ENCODE peak calls at places on chromosomes 16 and 17, in eight cellular contexts. D is fibroblast of pulmonary artery; C is ascending aorta; Q is brain microvascular endothelial cell; U is PC-9; K is naive thymus-derived CD4-positive, alpha-beta T cell; G is Caco-2; N is fibroblast of villous mesenchyme. H is an unnamed sample.

GRCh38 chr17:7717756-7718350 is 309 bp downstream of the DNAH2 start:
- DNase-seq in N (no peak), D (peak), Q (no peak), C (no peak), U (no peak), K (peak), G (no peak), H (no peak)

GRCh38 chr17:65557349-65558310 is 3.8 kb downstream of the AXIN2 start:
- DNase-seq in N (no peak), G (peak), U (no peak), C (no peak), K (peak), Q (no peak), D (peak), H (peak)

GRCh38 chr17:75844530-75845057 is 390 bp upstream of the UNC13D start:
- DNase-seq in G (peak), C (no peak), Q (no peak), K (no peak), U (peak), D (no peak), N (no peak), H (no peak)

GRCh38 chr17:70905796-70906195 is 736.5 kb downstream of the KCNJ2 start:
- DNase-seq in C (peak), Q (peak), K (no peak), D (peak), G (no peak), U (no peak), N (peak), H (no peak)

GRCh38 chr16:22969567-22969966 is 155.6 kb downstream of the HS3ST2 start:
- DNase-seq in K (no peak), N (no peak), D (no peak), Q (no peak), C (no peak), G (no peak), U (peak), H (no peak)

GRCh38 chr16:86668136-86668535 is 89.8 kb downstream of the FOXL1 start:
- DNase-seq in C (no peak), G (no peak), N (peak), D (peak), K (no peak), Q (peak), U (no peak), H (peak)

GRCh38 chr16:67215690-67216089 is 11.2 kb upstream of the TMEM208 start:
- DNase-seq in K (no peak), N (no peak), C (no peak), U (no peak), G (no peak), D (no peak), Q (no peak), H (no peak)

GRCh38 chr17:48608921-48609505 is 1.8 kb downstream of the HOXB7 start:
- DNase-seq in K (no peak), N (no peak), Q (no peak), C (no peak), U (no peak), D (no peak), G (no peak), H (no peak)

GRCh38 chr16:75527825-75528299 is 8.0 kb downstream of the CHST5 start:
- DNase-seq in N (no peak), U (no peak), Q (no peak), C (no peak), K (no peak), G (peak), D (no peak), H (no peak)

GRCh38 chr17:4110152-4110551 is 32.7 kb downstream of the ZZEF1 start:
- DNase-seq in U (no peak), C (no peak), Q (no peak), N (peak), D (peak), G (no peak), K (no peak), H (peak)

GRCh38 chr17:71899317-71899716 is 221.5 kb upstream of the SOX9 start:
- DNase-seq in D (peak), C (no peak), G (no peak), N (no peak), U (no peak), Q (peak), K (no peak), H (no peak)

GRCh38 chr17:56899403-56899802 is 14.4 kb downstream of the TRIM25 start:
- DNase-seq in D (no peak), G (no peak), K (no peak), C (no peak), N (no peak), Q (no peak), U (no peak), H (no peak)

GRCh38 chr17:41793749-41794602 is 7.5 kb upstream of the JUP start:
- DNase-seq in U (no peak), K (no peak), D (peak), Q (no peak), G (peak), C (no peak), N (peak), H (no peak)

GRCh38 chr16:25007284-25007984 is 7.7 kb downstream of the ARHGAP17 start:
- DNase-seq in D (peak), U (no peak), G (no peak), Q (peak), K (no peak), N (no peak), C (no peak), H (no peak)

GRCh38 chr17:6408271-6408670 is 26.6 kb downstream of the AIPL1 start:
- DNase-seq in U (no peak), N (no peak), C (no peak), D (no peak), Q (no peak), G (no peak), K (no peak), H (no peak)

GRCh38 chr17:48542114-48542955 is 2.6 kb downstream of the HOXB2 start:
- DNase-seq in K (peak), Q (no peak), D (peak), N (peak), U (no peak), C (no peak), G (no peak), H (no peak)

GRCh38 chr16:58336332-58337089 is 41.7 kb upstream of the PRSS54 start:
- DNase-seq in Q (peak), G (peak), U (peak), C (no peak), N (peak), D (peak), K (peak), H (peak)

GRCh38 chr17:75173526-75173925 is 9.2 kb downstream of the SUMO2 start:
- DNase-seq in Q (no peak), C (no peak), G (no peak), D (no peak), U (no peak), N (no peak), K (no peak), H (no peak)

GRCh38 chr17:81479175-81479574 is 33.4 kb downstream of the ACTG1 start:
- DNase-seq in Q (no peak), K (no peak), G (no peak), D (no peak), N (no peak), U (no peak), C (no peak), H (no peak)

GRCh38 chr16:89476811-89477261 is 13.5 kb downstream of the ANKRD11 start:
- DNase-seq in C (no peak), K (no peak), Q (no peak), U (no peak), D (no peak), G (no peak), N (no peak), H (no peak)

GRCh38 chr16:69150146-69150865 is 17.9 kb downstream of the UTP4 start:
- DNase-seq in C (no peak), K (peak), Q (peak), D (peak), U (peak), G (peak), N (peak), H (peak)

GRCh38 chr17:80265205-80266068 is 4.8 kb downstream of the RNF213 start:
- DNase-seq in D (no peak), Q (no peak), C (no peak), N (no peak), U (no peak), K (no peak), G (no peak), H (no peak)
- H3K4me3 ChIP-seq in D (no peak), Q (no peak), C (no peak), N (no peak), U (no peak), K (peak), G (no peak), H (peak)

GRCh38 chr16:2926660-2927646 is 15.2 kb downstream of the FLYWCH1 start:
- DNase-seq in C (peak), Q (peak), D (peak), U (peak), N (peak), G (peak), K (peak), H (peak)
- H3K4me3 ChIP-seq in C (peak), Q (peak), D (no peak), U (no peak), N (peak), G (no peak), K (no peak), H (no peak)

GRCh38 chr16:82651921-82652601 is 25.3 kb downstream of the CDH13 start:
- DNase-seq in Q (no peak), D (no peak), U (no peak), C (no peak), K (no peak), G (peak), N (peak), H (peak)
- H3K4me3 ChIP-seq in Q (no peak), D (no peak), U (no peak), C (no peak), K (peak), G (no peak), N (peak), H (peak)

GRCh38 chr16:53080345-53081031 is 25.7 kb downstream of the CHD9 start:
- DNase-seq in Q (peak), C (no peak), G (no peak), K (no peak), N (peak), D (peak), U (peak), H (no peak)
- H3K4me3 ChIP-seq in Q (no peak), C (peak), G (no peak), K (no peak), N (peak), D (peak), U (no peak), H (no peak)

DNA sequence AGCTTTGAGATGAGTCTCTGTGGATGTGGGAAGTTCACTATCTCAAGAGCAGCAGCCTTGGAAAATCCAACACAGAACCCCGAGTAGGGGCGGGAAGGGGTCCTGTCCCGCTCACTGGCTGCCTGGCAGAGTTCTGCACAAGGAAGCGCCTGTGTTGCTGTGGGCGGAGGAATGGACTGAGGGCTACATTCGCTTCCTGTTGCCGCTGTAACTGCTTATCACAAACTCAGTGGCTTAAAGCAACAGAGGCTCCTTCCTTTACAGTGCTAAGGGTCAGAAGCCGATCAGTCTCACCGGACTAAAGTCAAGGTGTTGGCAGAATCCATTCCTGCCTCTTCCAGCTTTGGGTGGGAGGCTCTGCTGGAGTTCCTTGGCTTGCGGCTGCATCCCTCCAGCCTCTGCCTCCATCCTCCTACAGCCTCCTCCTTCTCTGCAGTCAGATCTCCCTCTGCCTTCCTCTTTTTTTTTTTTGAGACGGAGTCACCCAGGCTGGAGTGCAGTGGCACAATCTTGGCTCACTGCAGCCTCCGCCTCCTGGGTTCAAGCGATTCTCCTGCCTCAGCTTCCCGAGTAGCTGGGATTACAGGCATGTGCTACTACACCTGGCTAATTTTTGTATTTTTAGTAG is 305.3 kb downstream of the SEC14L1 start:
- DNase-seq in Q (peak), N (peak), G (no peak), K (peak), D (peak), C (no peak), U (no peak), H (peak)
- H3K4me3 ChIP-seq in Q (no peak), N (peak), G (no peak), K (peak), D (no peak), C (no peak), U (no peak), H (peak)

DNA sequence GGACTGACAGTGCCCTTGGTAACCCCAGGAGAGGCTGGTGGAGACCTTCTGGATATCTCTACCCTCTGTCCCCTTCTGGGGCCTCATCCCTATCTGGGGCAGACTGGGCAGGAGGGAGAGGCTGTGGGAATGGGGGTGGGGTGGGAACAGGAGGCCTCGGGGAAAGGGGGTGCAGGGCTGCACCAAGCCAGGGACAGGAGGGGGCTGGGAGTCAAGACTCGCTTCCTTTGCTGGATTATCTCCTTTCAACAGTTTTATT is 24.8 kb downstream of the G6PC3 start:
- DNase-seq in D (no peak), C (no peak), U (no peak), G (no peak), N (no peak), K (no peak), Q (no peak), H (no peak)
- H3K4me3 ChIP-seq in D (no peak), C (peak), U (peak), G (no peak), N (no peak), K (no peak), Q (peak), H (peak)

GRCh38 chr17:35795007-35795870 is at the start of gene MMP28:
- DNase-seq in N (peak), Q (no peak), K (peak), C (no peak), D (no peak), G (peak), U (peak), H (no peak)

GRCh38 chr17:35796942-35797341 is 1.5 kb upstream of the MMP28 start:
- DNase-seq in K (no peak), U (no peak), G (no peak), N (no peak), D (no peak), C (no peak), Q (no peak), H (no peak)

GRCh38 chr17:35797370-35797769 is 1.9 kb upstream of the MMP28 start:
- DNase-seq in D (no peak), C (no peak), G (no peak), N (no peak), U (no peak), Q (no peak), K (no peak), H (no peak)

GRCh38 chr17:35797918-35798317 is 2.5 kb upstream of the MMP28 start:
- DNase-seq in C (no peak), U (no peak), G (no peak), D (no peak), K (no peak), Q (no peak), N (no peak), H (no peak)

GRCh38 chr17:35795871-35796265 is 427 bp upstream of the MMP28 start:
- DNase-seq in N (no peak), K (no peak), Q (no peak), G (no peak), D (no peak), C (no peak), U (no peak), H (no peak)
- H3K4me3 ChIP-seq in N (peak), K (peak), Q (peak), G (peak), D (peak), C (peak), U (peak), H (peak)

DNA sequence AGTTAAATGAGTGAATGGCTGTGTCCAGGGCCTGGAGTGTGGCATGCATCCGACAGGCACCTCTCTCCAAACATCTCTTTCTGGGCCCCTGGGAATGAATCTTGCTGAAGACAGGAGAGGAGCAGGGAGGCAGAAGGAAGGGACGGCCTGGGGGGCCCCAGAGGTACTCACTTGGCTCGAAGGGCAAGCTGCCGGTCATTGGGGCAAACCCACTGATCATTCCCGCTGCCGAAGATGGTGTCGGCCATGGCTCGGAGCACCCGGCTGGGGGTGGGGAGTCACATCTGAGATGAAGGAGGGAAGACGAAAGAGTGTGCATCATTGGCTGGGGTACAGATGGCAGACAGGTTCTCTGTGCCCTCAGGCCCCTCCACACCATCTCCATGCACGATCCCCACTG is 25.3 kb downstream of the RPH3AL start:
- DNase-seq in C (no peak), K (no peak), N (no peak), G (no peak), Q (no peak), D (no peak), U (no peak), H (no peak)
- H3K4me3 ChIP-seq in C (no peak), K (no peak), N (no peak), G (no peak), Q (no peak), D (no peak), U (no peak), H (no peak)

GRCh38 chr17:43024407-43025289 is at the start of gene RND2:
- DNase-seq in K (peak), Q (peak), C (peak), G (peak), U (peak), N (peak), D (peak), H (peak)
- H3K4me3 ChIP-seq in K (peak), Q (peak), C (peak), G (peak), U (peak), N (peak), D (peak), H (peak)

DNA sequence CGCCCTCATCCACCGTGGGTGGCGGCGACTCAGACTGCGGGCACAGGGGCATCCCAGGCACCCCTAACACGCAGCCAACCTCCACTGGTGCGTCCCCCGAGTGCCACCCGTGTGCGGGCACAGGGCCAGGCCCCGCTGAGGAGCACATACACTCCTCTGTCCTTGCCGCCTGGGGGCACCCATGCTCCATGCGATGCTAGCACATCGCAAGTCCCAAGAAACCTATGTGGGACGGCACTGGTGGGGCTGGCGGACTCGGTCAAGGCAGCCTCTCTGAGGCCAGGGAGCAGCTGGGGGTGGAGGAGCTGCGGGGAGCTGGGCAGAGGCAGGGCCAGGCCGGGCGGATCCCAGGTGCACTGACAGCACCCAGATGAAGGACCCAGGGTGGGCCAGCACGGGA is 4.0 kb downstream of the ZNF598 start:
- DNase-seq in U (no peak), G (no peak), D (no peak), N (no peak), Q (no peak), C (no peak), K (no peak), H (no peak)
- H3K4me3 ChIP-seq in U (no peak), G (no peak), D (no peak), N (no peak), Q (no peak), C (no peak), K (no peak), H (no peak)